ENCODE peak calls at places on chromosomes 12 and 14, in six cellular contexts. One of them, this sample, is unnamed.

GRCh38 chr12:34119366-34119765 is 97.1 kb downstream of the ALG10 start:
- DNase-seq in HCT116: no peak
- DNase-seq in CD8-positive, alpha-beta T cell: no peak
- DNase-seq in fibroblast of lung: no peak
- DNase-seq in pancreas: no peak
- DNase-seq in right lobe of liver: no peak
- DNase-seq in this sample: no peak

GRCh38 chr14:59018978-59019377 is 169.5 kb upstream of the DAAM1 start:
- DNase-seq in fibroblast of lung: no peak
- DNase-seq in CD8-positive, alpha-beta T cell: no peak
- DNase-seq in HCT116: no peak
- DNase-seq in right lobe of liver: no peak
- DNase-seq in pancreas: no peak
- DNase-seq in this sample: no peak

GRCh38 chr12:71731439-71732356 is 23.0 kb upstream of the RAB21 start:
- DNase-seq in right lobe of liver: peak; percentile 55
- DNase-seq in HCT116: no peak
- DNase-seq in CD8-positive, alpha-beta T cell: no peak
- DNase-seq in pancreas: no peak
- DNase-seq in fibroblast of lung: peak; percentile 15
- DNase-seq in this sample: no peak

GRCh38 chr14:22481546-22481945 is 107.5 kb downstream of the DAD1 start:
- DNase-seq in pancreas: no peak
- DNase-seq in HCT116: no peak
- DNase-seq in right lobe of liver: no peak
- DNase-seq in fibroblast of lung: no peak
- DNase-seq in CD8-positive, alpha-beta T cell: no peak
- DNase-seq in this sample: no peak

GRCh38 chr12:129102233-129102632 is 249.0 kb downstream of the GLT1D1 start:
- DNase-seq in HCT116: no peak
- DNase-seq in right lobe of liver: no peak
- DNase-seq in fibroblast of lung: no peak
- DNase-seq in pancreas: no peak
- DNase-seq in CD8-positive, alpha-beta T cell: no peak
- DNase-seq in this sample: no peak

GRCh38 chr12:124599074-124599999 is 31.9 kb upstream of the NCOR2 start:
- DNase-seq in HCT116: no peak
- DNase-seq in right lobe of liver: no peak
- DNase-seq in CD8-positive, alpha-beta T cell: no peak
- DNase-seq in pancreas: no peak
- DNase-seq in fibroblast of lung: peak; percentile 56
- DNase-seq in this sample: peak; percentile 67

GRCh38 chr14:55454264-55455151 is 14.1 kb upstream of the TBPL2 start:
- DNase-seq in fibroblast of lung: peak; percentile 73
- DNase-seq in CD8-positive, alpha-beta T cell: no peak
- DNase-seq in right lobe of liver: no peak
- DNase-seq in HCT116: peak; percentile 83
- DNase-seq in pancreas: peak; percentile 14
- DNase-seq in this sample: peak; percentile 89

GRCh38 chr12:23084236-23084995 is 459.4 kb downstream of the ETNK1 start:
- DNase-seq in right lobe of liver: no peak
- DNase-seq in HCT116: no peak
- DNase-seq in fibroblast of lung: peak; percentile 97
- DNase-seq in pancreas: no peak
- DNase-seq in CD8-positive, alpha-beta T cell: no peak
- DNase-seq in this sample: no peak

GRCh38 chr12:123714302-123714627 is 2.1 kb downstream of the ATP6V0A2 start:
- DNase-seq in pancreas: no peak
- DNase-seq in HCT116: no peak
- DNase-seq in right lobe of liver: no peak
- DNase-seq in CD8-positive, alpha-beta T cell: no peak
- DNase-seq in fibroblast of lung: no peak
- DNase-seq in this sample: no peak

GRCh38 chr12:69284131-69284530 is 44.8 kb downstream of the CPSF6 start:
- DNase-seq in fibroblast of lung: peak; percentile 77
- DNase-seq in HCT116: peak; percentile 52
- DNase-seq in right lobe of liver: peak; percentile 85
- DNase-seq in pancreas: peak; percentile 75
- DNase-seq in CD8-positive, alpha-beta T cell: peak; percentile 36
- DNase-seq in this sample: peak; percentile 81

GRCh38 chr12:64836856-64837255 is 12.4 kb downstream of the TBC1D30 start:
- DNase-seq in CD8-positive, alpha-beta T cell: no peak
- DNase-seq in pancreas: no peak
- DNase-seq in right lobe of liver: no peak
- DNase-seq in fibroblast of lung: no peak
- DNase-seq in HCT116: no peak
- DNase-seq in this sample: no peak

DNA sequence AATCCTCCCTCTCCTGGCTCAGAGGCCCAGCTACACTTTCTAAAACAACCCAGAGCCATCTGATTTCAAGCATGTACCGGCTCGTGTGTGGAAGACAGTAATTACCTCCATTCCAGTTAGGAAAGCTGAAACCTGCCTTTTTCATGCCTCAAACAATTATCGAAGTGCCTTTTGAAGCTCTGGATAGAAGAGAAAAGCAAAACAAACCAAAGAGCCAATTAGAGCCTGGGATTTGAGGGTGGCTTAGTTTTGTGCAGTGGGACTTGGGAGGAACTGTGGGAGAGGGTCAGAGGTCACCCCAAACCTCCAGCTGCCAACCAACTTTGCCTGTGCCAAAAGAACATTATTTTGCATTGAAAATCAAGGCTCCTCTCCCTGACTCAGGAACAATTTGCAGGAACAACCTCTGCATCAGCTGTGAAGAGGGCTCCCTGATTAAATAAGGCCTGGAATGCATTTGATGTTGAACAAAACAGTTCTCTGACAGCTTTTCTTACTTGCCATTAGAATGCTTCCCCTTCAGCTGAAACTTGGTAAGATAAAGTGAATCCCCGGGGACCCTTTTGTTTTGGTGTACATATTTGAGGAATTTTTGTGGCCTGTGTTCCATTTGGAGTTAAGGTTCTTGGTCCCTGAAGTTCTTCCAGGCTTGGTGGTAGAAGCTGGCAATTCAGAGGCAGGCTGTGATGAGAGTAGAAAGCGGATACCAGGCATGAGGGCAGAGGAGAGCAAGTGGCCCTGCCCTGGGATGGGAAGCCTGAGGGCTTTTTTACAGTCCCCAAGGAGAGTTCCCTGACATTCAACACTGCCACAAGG is 270.1 kb downstream of the ZFP36L1 start:
- DNase-seq in right lobe of liver: peak; percentile 66
- DNase-seq in pancreas: no peak
- DNase-seq in fibroblast of lung: peak; percentile 50
- DNase-seq in HCT116: no peak
- DNase-seq in CD8-positive, alpha-beta T cell: no peak
- DNase-seq in this sample: peak; percentile 44
- H3K4me1 ChIP-seq in right lobe of liver: peaks cover 3% of the 10 kb centered on the region
- H3K4me1 ChIP-seq in pancreas: peaks cover 81% of the 10 kb centered on the region
- H3K4me1 ChIP-seq in fibroblast of lung: peaks cover 23% of the 10 kb centered on the region
- H3K4me1 ChIP-seq in HCT116: peaks cover 66% of the 10 kb centered on the region
- H3K4me1 ChIP-seq in CD8-positive, alpha-beta T cell: peaks cover 18% of the 10 kb centered on the region
- H3K4me1 ChIP-seq in this sample: peaks cover 12% of the 10 kb centered on the region

GRCh38 chr14:37143500-37143874 is 28.9 kb downstream of the SLC25A21 start:
- DNase-seq in HCT116: no peak
- DNase-seq in CD8-positive, alpha-beta T cell: no peak
- DNase-seq in right lobe of liver: no peak
- DNase-seq in fibroblast of lung: no peak
- DNase-seq in pancreas: no peak
- DNase-seq in this sample: no peak

GRCh38 chr14:37147310-37147875 is 25.0 kb downstream of the SLC25A21 start:
- DNase-seq in pancreas: no peak
- DNase-seq in fibroblast of lung: no peak
- DNase-seq in HCT116: no peak
- DNase-seq in right lobe of liver: no peak
- DNase-seq in CD8-positive, alpha-beta T cell: no peak
- DNase-seq in this sample: no peak

GRCh38 chr14:37145395-37145794 is 27.0 kb downstream of the SLC25A21 start:
- DNase-seq in pancreas: no peak
- DNase-seq in HCT116: no peak
- DNase-seq in CD8-positive, alpha-beta T cell: no peak
- DNase-seq in right lobe of liver: no peak
- DNase-seq in fibroblast of lung: no peak
- DNase-seq in this sample: no peak

GRCh38 chr14:37142835-37143499 is 29.4 kb downstream of the SLC25A21 start:
- DNase-seq in fibroblast of lung: peak; percentile 17
- DNase-seq in HCT116: no peak
- DNase-seq in CD8-positive, alpha-beta T cell: no peak
- DNase-seq in right lobe of liver: no peak
- DNase-seq in pancreas: no peak
- DNase-seq in this sample: no peak

DNA sequence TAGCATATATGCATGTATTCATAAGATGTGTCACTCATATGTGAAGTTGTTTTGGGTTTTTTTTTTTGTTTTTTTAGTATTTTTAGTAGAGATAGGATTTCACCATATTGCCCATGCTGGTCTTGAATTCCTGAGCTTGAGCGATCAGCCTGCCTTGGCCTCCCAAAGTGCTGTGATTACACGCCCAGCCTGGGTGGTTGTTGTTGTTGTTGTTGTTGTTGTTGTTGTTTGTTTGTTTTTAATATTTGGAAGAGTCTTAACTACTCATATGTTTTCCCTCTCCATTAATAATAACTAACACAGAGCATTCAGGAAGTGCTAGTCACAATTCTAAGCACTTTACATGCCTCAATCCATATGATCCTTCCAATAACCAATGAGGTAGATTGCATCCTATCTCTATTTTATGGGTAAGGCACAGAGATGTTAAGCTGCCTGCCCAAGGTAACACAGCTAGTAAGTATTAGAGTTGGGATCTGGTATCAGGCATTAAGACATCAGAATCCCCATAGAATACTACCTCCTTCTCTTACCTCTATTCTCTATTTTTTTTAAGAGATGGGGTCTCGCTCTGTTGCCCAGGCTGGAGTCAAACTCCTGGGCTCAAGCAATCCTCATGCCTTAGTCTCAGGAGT is 27.6 kb downstream of the SLC25A21 start:
- DNase-seq in fibroblast of lung: no peak
- DNase-seq in right lobe of liver: no peak
- DNase-seq in HCT116: no peak
- DNase-seq in CD8-positive, alpha-beta T cell: no peak
- DNase-seq in pancreas: no peak
- DNase-seq in this sample: no peak
- TF ChIP-seq CTCF in fibroblast of lung: no peak
- TF ChIP-seq CTCF in right lobe of liver: no peak
- TF ChIP-seq CTCF in HCT116: no peak
- TF ChIP-seq CTCF in CD8-positive, alpha-beta T cell: no peak
- TF ChIP-seq CTCF in pancreas: no peak
- TF ChIP-seq CTCF in this sample: no peak

GRCh38 chr14:77709412-77709811 is 1.5 kb downstream of the SLIRP start:
- DNase-seq in pancreas: no peak
- DNase-seq in HCT116: no peak
- DNase-seq in CD8-positive, alpha-beta T cell: no peak
- DNase-seq in right lobe of liver: no peak
- DNase-seq in fibroblast of lung: no peak
- DNase-seq in this sample: no peak
- H3K36me3 ChIP-seq in pancreas: no peaks in the 10 kb centered on the region
- H3K36me3 ChIP-seq in HCT116: peaks cover 36% of the 10 kb centered on the region
- H3K36me3 ChIP-seq in CD8-positive, alpha-beta T cell: peaks cover 14% of the 10 kb centered on the region
- H3K36me3 ChIP-seq in right lobe of liver: peaks cover 5% of the 10 kb centered on the region
- H3K36me3 ChIP-seq in fibroblast of lung: peaks cover 5% of the 10 kb centered on the region
- H3K36me3 ChIP-seq in this sample: peaks cover 29% of the 10 kb centered on the region

GRCh38 chr14:103547455-103547940 is 15.0 kb downstream of the BAG5 start:
- DNase-seq in HCT116: no peak
- DNase-seq in pancreas: peak; percentile 7
- DNase-seq in CD8-positive, alpha-beta T cell: no peak
- DNase-seq in fibroblast of lung: no peak
- DNase-seq in right lobe of liver: no peak
- DNase-seq in this sample: no peak
- H3K4me1 ChIP-seq in HCT116: peaks cover 18% of the 10 kb centered on the region
- H3K4me1 ChIP-seq in pancreas: peaks cover 3% of the 10 kb centered on the region
- H3K4me1 ChIP-seq in CD8-positive, alpha-beta T cell: peaks cover 5% of the 10 kb centered on the region
- H3K4me1 ChIP-seq in fibroblast of lung: peaks cover 31% of the 10 kb centered on the region
- H3K4me1 ChIP-seq in right lobe of liver: no peaks in the 10 kb centered on the region
- H3K4me1 ChIP-seq in this sample: peaks cover 5% of the 10 kb centered on the region

DNA sequence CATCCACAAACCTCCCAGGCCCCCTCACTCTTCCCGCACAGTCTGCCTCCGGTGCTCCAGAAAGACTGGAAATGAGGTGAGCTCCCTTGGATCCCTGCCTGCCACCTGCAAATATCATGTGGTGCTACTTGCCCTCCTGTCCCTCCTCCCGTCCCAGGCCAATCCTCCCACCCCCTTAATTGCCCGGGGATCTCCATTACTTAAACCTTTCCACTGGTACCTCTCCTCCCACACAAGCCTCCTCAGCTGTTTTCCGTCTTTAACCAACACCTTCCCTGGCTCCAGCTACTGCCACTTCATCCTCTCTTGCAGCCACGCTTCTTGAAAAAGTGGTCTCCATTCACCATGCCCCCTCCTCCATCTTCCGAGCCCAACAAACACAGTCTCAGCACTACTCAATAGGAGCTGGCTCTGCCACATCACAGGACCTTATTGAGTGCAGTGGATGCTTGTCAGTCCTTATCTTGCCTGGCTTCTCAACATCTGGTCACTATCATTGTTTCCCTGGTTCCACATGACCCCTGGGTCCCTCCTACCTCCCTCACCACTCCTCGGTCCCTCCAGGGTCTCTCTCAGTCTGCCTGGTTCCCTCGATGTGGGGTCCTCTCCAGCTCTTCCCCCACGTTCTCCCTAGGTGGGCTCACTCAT is 11.5 kb downstream of the FAIM2 start:
- DNase-seq in pancreas: no peak
- DNase-seq in HCT116: no peak
- DNase-seq in CD8-positive, alpha-beta T cell: no peak
- DNase-seq in right lobe of liver: no peak
- DNase-seq in fibroblast of lung: no peak
- DNase-seq in this sample: no peak
- TF ChIP-seq CTCF in pancreas: no peak
- TF ChIP-seq CTCF in HCT116: no peak
- TF ChIP-seq CTCF in CD8-positive, alpha-beta T cell: no peak
- TF ChIP-seq CTCF in right lobe of liver: no peak
- TF ChIP-seq CTCF in fibroblast of lung: no peak
- TF ChIP-seq CTCF in this sample: no peak

This sample was measured in cardiac muscle cell.